ENCODE peak calls at places on chromosomes 5 and 9, in nine cellular contexts. W is H9, S is HCT116, G is IMR-90, B is HepG2, E is neural progenitor cell, T is SK-N-SH, V is fibroblast of lung, Y is keratinocyte. J is an unnamed sample.

GRCh38 chr5:174589011-174589410 is 135.4 kb upstream of the MSX2 start:
- DNase-seq in W (no peak), S (no peak), G (no peak), B (no peak), E (no peak), T (no peak), V (no peak), Y (no peak), J (no peak)

GRCh38 chr5:68957591-68957990 is 136.2 kb upstream of the SLC30A5 start:
- DNase-seq in W (no peak), S (no peak), G (no peak), B (no peak), E (no peak), T (no peak), V (no peak), Y (no peak), J (no peak)

GRCh38 chr9:113623851-113624485 is 160.4 kb downstream of the RGS3 start:
- DNase-seq in W (peak), S (no peak), G (no peak), B (no peak), E (no peak), T (no peak), V (no peak), Y (no peak), J (no peak)

GRCh38 chr9:130701059-130702022 is 7.8 kb downstream of the EXOSC2 start:
- DNase-seq in W (peak), S (no peak), G (peak), B (peak), E (peak), T (peak), V (peak), Y (no peak), J (peak)

GRCh38 chr5:140114341-140115185 is 654 bp downstream of the PURA start:
- DNase-seq in W (peak), S (no peak), G (peak), B (no peak), E (peak), T (peak), V (peak), Y (no peak), J (peak)

GRCh38 chr5:65395526-65396155 is 86.1 kb downstream of the ADAMTS6 start:
- DNase-seq in W (no peak), S (no peak), G (peak), B (no peak), E (no peak), T (no peak), V (peak), Y (no peak), J (peak)

GRCh38 chr5:1916041-1917001 is 33.6 kb upstream of the IRX4 start:
- DNase-seq in W (no peak), S (no peak), G (no peak), B (no peak), E (no peak), T (no peak), V (no peak), Y (no peak), J (no peak)

GRCh38 chr9:19614294-19614693 is 174.5 kb downstream of the SLC24A2 start:
- DNase-seq in W (no peak), S (no peak), G (no peak), B (no peak), E (no peak), T (no peak), V (no peak), Y (no peak), J (no peak)

GRCh38 chr5:124906339-124907097 is 160.1 kb upstream of the ZNF608 start:
- DNase-seq in W (no peak), S (no peak), G (peak), B (peak), E (peak), T (peak), V (peak), Y (no peak), J (peak)

GRCh38 chr5:56574778-56575177 is 240.6 kb upstream of the MAP3K1 start:
- DNase-seq in W (no peak), S (no peak), G (peak), B (no peak), E (no peak), T (no peak), V (no peak), Y (no peak), J (no peak)

GRCh38 chr5:16679863-16680262 is 63.1 kb upstream of the RETREG1 start:
- DNase-seq in W (peak), S (no peak), G (no peak), B (no peak), E (peak), T (no peak), V (no peak), Y (no peak), J (no peak)

GRCh38 chr5:27414099-27414498 is 375.7 kb upstream of the CDH9 start:
- DNase-seq in W (no peak), S (no peak), G (no peak), B (no peak), E (no peak), T (no peak), V (no peak), Y (no peak), J (no peak)

GRCh38 chr5:66223637-66224036 is 79.5 kb downstream of the SREK1 start:
- DNase-seq in W (no peak), S (peak), G (no peak), B (no peak), E (no peak), T (no peak), V (no peak), Y (no peak), J (peak)

GRCh38 chr5:132496631-132497487 is 6.3 kb upstream of the IRF1 start:
- DNase-seq in W (peak), S (no peak), G (peak), B (peak), E (peak), T (peak), V (peak), Y (no peak), J (peak)

GRCh38 chr9:74498616-74499095 is 1.5 kb downstream of the RORB start:
- DNase-seq in W (peak), S (no peak), G (no peak), B (no peak), E (no peak), T (no peak), V (peak), Y (no peak), J (no peak)

GRCh38 chr5:96148376-96148775 is 186.7 kb upstream of the ELL2 start:
- DNase-seq in W (no peak), S (no peak), G (no peak), B (no peak), E (no peak), T (no peak), V (no peak), Y (no peak), J (no peak)

GRCh38 chr5:54904425-54904824 is 81.0 kb downstream of the ESM1 start:
- DNase-seq in W (peak), S (no peak), G (peak), B (peak), E (peak), T (no peak), V (peak), Y (no peak), J (peak)

GRCh38 chr5:105688227-105688807 is 1982.4 kb downstream of the EFNA5 start:
- DNase-seq in W (peak), S (no peak), G (no peak), B (no peak), E (peak), T (peak), V (no peak), Y (no peak), J (no peak)

GRCh38 chr9:134316444-134317160 is 9.7 kb upstream of the RXRA start:
- DNase-seq in W (no peak), S (no peak), G (peak), B (no peak), E (no peak), T (peak), V (peak), Y (no peak), J (no peak)

GRCh38 chr5:57937501-57937900 is 454.9 kb upstream of the ACTBL2 start:
- DNase-seq in W (no peak), S (no peak), G (peak), B (no peak), E (no peak), T (no peak), V (peak), Y (no peak), J (no peak)

GRCh38 chr5:68884893-68885292 is 208.9 kb upstream of the SLC30A5 start:
- DNase-seq in W (no peak), S (peak), G (no peak), B (peak), E (peak), T (peak), V (peak), Y (no peak), J (peak)

GRCh38 chr5:56961746-56962145 is 9.8 kb upstream of the MIER3 start:
- DNase-seq in W (no peak), S (no peak), G (no peak), B (no peak), E (no peak), T (no peak), V (no peak), Y (no peak), J (no peak)

GRCh38 chr9:105114956-105115728 is 129.3 kb upstream of the SLC44A1 start:
- DNase-seq in W (no peak), S (no peak), G (peak), B (no peak), E (no peak), T (no peak), V (peak), Y (no peak), J (no peak)

GRCh38 chr5:159022178-159022556 is 77.5 kb downstream of the EBF1 start:
- DNase-seq in W (no peak), S (no peak), G (peak), B (no peak), E (peak), T (peak), V (peak), Y (no peak), J (no peak)

GRCh38 chr5:159018855-159019254 is 80.9 kb downstream of the EBF1 start:
- DNase-seq in W (no peak), S (no peak), G (no peak), B (no peak), E (no peak), T (no peak), V (no peak), Y (no peak), J (no peak)

GRCh38 chr5:159026781-159027180 is 72.9 kb downstream of the EBF1 start:
- DNase-seq in W (no peak), S (no peak), G (no peak), B (no peak), E (no peak), T (peak), V (no peak), Y (no peak), J (no peak)

GRCh38 chr5:159017787-159018186 is 81.9 kb downstream of the EBF1 start:
- DNase-seq in W (peak), S (no peak), G (peak), B (no peak), E (no peak), T (peak), V (peak), Y (no peak), J (peak)

DNA sequence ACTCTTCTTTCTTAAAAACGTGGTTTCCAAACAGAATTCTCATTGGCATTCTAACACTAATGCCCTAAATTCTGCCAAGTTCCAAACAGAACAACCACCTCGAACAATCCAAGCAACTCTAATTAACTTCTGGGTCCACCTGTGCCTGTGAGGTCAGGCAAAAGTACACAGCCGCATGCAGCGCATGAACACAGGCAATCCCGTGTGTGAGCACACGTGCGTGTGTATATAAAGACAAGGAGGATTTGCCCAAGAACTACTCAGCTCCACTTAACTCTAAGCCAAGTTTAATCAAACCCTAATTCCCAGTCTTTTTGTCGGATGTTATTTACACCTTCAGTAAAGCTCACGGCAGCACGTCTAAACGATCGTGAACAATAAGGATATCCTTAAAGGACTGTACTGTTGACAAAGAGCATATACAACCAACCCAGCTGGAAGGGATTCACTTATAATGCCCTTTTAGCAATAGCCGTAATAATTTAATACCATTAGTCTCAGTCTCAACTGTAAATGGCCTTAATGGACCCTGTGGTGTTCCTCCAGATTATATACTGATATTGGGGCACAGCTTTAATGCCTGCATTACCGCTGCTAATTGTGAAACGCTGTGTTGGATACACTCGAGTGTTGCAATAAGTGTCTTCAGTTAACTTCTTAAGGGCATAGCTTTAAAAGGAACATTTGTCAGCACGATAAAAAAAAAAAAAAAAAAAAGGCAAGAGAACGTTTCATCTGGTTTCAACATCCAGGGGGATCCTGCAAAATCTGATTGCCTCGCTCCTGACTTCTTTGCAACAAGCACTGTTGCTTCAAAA is 78.1 kb downstream of the EBF1 start:
- DNase-seq in W (no peak), S (no peak), G (peak), B (no peak), E (peak), T (peak), V (no peak), Y (no peak), J (no peak)
- TF ChIP-seq CTCF in W (no peak), S (no peak), G (no peak), B (no peak), E (no peak), T (no peak), V (no peak), Y (no peak), J (no peak)

GRCh38 chr5:82413302-82414042 is 135.3 kb upstream of the RPS23 start:
- DNase-seq in W (no peak), S (no peak), G (peak), B (no peak), E (no peak), T (no peak), V (peak), Y (no peak), J (no peak)
- H3K4me2 ChIP-seq in W (no peak), S (no peak), G (peak), B (no peak), E (no peak), T (no peak), V (no peak), Y (peak), J (no peak)

GRCh38 chr5:78533356-78533755 is 115.2 kb downstream of the LHFPL2 start:
- DNase-seq in W (no peak), S (no peak), G (peak), B (peak), E (peak), T (no peak), V (no peak), Y (no peak), J (peak)
- TF ChIP-seq CTCF in W (peak), S (peak), G (peak), B (peak), E (peak), T (peak), V (no peak), Y (peak), J (peak)

GRCh38 chr5:40652441-40653220 is 27.1 kb upstream of the PTGER4 start:
- DNase-seq in W (no peak), S (no peak), G (no peak), B (no peak), E (no peak), T (no peak), V (no peak), Y (no peak), J (no peak)
- H3K4me2 ChIP-seq in W (no peak), S (no peak), G (no peak), B (no peak), E (no peak), T (no peak), V (no peak), Y (no peak), J (no peak)

GRCh38 chr9:136095495-136096058 is 488 bp upstream of the NACC2 start:
- DNase-seq in W (no peak), S (no peak), G (peak), B (no peak), E (peak), T (peak), V (peak), Y (no peak), J (peak)
- TF ChIP-seq CTCF in W (no peak), S (no peak), G (no peak), B (no peak), E (no peak), T (no peak), V (no peak), Y (no peak), J (no peak)

DNA sequence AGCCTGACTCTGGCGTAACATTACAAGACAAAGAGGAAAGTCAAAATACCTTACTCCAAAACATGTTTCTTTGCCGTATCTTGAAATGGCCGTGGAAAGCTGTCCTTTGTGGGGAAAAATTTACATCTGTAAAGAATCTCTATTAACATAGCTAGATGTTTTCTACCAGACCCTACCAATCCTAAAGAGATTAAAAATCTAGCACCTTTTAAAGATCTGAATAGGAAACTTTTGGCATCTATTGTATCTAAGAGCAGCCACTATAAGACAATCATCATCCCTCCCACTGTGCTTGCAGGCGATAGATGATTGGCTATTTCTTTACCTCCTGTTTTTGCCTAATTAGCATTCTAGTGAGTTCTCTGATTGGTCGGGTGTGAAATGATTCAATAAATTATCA is 82.5 kb upstream of the SNCAIP start:
- DNase-seq in W (no peak), S (no peak), G (no peak), B (no peak), E (no peak), T (no peak), V (no peak), Y (no peak), J (no peak)
- H3K4me2 ChIP-seq in W (no peak), S (no peak), G (no peak), B (no peak), E (no peak), T (no peak), V (no peak), Y (no peak), J (no peak)

DNA sequence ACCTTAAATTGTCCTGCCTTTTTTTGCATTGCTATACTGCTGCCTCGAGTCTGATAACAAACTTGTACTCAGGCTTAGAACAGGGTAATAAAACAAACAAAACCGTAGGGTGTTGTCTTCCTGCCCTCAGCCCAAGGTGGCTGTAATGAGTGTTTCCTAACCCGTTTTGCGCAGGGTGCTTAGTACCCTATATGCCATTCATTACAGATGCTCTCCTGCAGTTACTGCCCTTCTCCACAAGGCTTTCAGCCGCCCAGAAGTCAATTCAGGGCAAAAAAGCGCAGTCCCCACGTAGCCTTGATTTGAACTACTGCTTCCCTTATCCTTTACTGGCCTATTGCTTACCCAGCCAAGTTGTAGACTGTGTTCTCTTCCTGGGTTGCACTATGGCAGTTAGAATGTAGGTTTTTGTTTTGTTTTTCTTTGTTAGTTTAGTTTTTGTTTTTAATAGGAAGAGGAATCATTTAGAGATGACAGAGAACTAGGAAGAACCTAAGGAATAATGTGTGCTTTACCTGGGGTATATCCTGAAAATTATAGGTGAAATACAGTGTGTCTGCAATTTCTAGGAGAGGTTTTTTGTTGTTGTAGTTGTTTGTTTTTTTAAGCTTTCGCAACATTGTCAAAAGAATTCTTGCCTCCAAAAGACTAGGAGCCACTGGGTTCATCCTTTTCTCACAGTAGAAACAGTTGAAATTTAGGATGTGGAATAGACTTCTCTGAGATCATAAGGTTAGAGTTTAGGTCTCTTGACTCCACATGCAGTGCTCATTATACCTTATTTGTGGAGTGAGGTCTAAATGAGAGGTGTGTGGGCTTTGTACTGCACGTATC is 1.3 kb downstream of the HMGXB3 start:
- DNase-seq in W (peak), S (peak), G (peak), B (peak), E (peak), T (peak), V (peak), Y (no peak), J (peak)
- TF ChIP-seq CTCF in W (peak), S (no peak), G (peak), B (peak), E (peak), T (peak), V (peak), Y (peak), J (peak)

DNA sequence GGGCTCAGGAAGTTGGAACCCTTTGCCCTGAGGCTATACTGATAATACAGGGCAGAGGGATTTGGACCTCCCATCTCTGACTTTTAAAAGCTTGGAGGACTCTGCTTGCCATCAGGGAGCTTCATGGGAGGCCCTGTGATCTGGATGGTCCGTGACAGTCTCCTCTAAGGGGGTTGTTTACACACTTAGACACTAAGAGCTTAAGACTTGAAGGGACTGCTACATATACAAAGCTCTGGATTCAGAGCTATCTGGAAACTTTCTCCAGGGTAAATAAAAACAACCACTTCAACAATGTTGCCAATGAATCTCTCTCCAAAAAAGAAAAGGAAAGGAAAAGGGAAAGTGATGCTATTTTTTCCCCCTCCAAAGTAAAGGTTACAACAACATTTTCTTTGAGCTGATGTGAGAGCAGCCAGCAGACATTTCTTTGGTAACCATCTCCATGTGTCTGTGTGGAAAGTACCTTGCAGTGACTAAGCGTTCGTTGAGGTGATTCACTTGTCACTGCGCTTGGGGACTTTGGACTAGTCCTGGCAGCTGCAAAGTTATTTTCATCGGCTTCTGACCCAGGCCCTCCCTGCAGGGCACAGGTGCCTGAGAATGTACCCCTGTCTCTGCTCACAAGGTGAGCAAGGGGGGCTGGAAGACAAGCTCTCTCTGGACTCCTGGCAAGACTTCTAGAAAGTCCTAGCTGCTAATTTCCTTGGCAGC is 262.1 kb upstream of the KLF4 start:
- DNase-seq in W (no peak), S (peak), G (peak), B (peak), E (no peak), T (no peak), V (peak), Y (peak), J (peak)
- H3K4me2 ChIP-seq in W (no peak), S (peak), G (peak), B (peak), E (no peak), T (peak), V (peak), Y (peak), J (peak)

DNA sequence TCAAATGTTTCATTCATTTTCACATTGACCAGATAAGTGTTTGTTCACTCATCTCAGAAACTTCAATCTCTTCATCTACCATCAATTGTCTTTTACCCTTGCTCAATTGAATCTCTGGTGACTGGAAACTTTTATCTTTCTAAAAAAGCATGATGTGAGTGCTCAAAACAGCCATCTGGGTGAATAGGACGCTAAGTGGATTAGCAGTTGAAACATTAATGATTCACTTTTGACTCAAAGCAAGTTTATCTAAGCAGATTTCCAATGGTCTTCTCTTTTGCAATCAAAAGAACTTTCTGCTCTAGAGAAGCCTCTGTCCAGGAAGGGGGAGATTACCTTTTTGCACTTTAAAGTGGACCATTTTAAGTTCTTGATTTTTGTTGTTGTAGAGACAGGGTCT is 22.2 kb downstream of the KLF4 start:
- DNase-seq in W (no peak), S (no peak), G (no peak), B (no peak), E (no peak), T (no peak), V (no peak), Y (no peak), J (no peak)
- TF ChIP-seq CTCF in W (no peak), S (no peak), G (no peak), B (no peak), E (no peak), T (no peak), V (no peak), Y (no peak), J (no peak)

J was measured in endothelial cell of umbilical vein.